ENCODE peak calls at places on chromosomes 3 and 15, in seven cellular contexts. X, L, M, F, I, O and T are unnamed samples.

GRCh38 chr3:183253364-183253960 is 409 bp downstream of the B3GNT5 start:
- DNase-seq in X (peak), L (peak), M (peak), F (peak), I (peak), O (peak), T (peak)

GRCh38 chr3:28328188-28329151 is 20.1 kb upstream of the ZCWPW2 start:
- DNase-seq in X (no peak), L (peak), M (no peak), F (no peak), I (no peak), O (peak), T (peak)

GRCh38 chr3:115834068-115834467 is 210.8 kb downstream of the GAP43 start:
- DNase-seq in X (no peak), L (peak), M (no peak), F (no peak), I (no peak), O (no peak), T (peak)

GRCh38 chr15:31471731-31472430 is 145.2 kb downstream of the KLF13 start:
- DNase-seq in X (no peak), L (peak), M (peak), F (no peak), I (no peak), O (no peak), T (peak)

GRCh38 chr3:8663177-8664061 is 18.8 kb upstream of the SSUH2 start:
- DNase-seq in X (peak), L (peak), M (peak), F (peak), I (no peak), O (peak), T (peak)

GRCh38 chr3:71163216-71163918 is 420.2 kb downstream of the FOXP1 start:
- DNase-seq in X (peak), L (no peak), M (no peak), F (no peak), I (no peak), O (no peak), T (peak)

GRCh38 chr3:41711656-41712055 is 250.2 kb downstream of the ULK4 start:
- DNase-seq in X (no peak), L (no peak), M (no peak), F (no peak), I (no peak), O (no peak), T (peak)

GRCh38 chr3:185708392-185708791 is 116.5 kb downstream of the IGF2BP2 start:
- DNase-seq in X (no peak), L (no peak), M (no peak), F (no peak), I (no peak), O (no peak), T (no peak)

GRCh38 chr15:28942521-28943035 is 56.8 kb downstream of the APBA2 start:
- DNase-seq in X (peak), L (no peak), M (no peak), F (no peak), I (no peak), O (no peak), T (no peak)

GRCh38 chr3:135007622-135008021 is 212.6 kb downstream of the EPHB1 start:
- DNase-seq in X (no peak), L (no peak), M (no peak), F (no peak), I (no peak), O (no peak), T (no peak)

GRCh38 chr3:195115598-195115905 is 155.4 kb downstream of the XXYLT1 start:
- DNase-seq in X (no peak), L (no peak), M (no peak), F (no peak), I (no peak), O (no peak), T (no peak)

GRCh38 chr15:83106994-83107840 is at the start of gene TM6SF1:
- DNase-seq in X (no peak), L (no peak), M (no peak), F (no peak), I (peak), O (no peak), T (no peak)

GRCh38 chr3:197364410-197365071 is 66.1 kb upstream of the DLG1 start:
- DNase-seq in X (peak), L (peak), M (no peak), F (no peak), I (no peak), O (no peak), T (no peak)

GRCh38 chr15:36883705-36884355 is 216.5 kb downstream of the MEIS2 start:
- DNase-seq in X (peak), L (peak), M (peak), F (peak), I (peak), O (peak), T (peak)

GRCh38 chr3:24302382-24302781 is 192.3 kb downstream of the THRB start:
- DNase-seq in X (no peak), L (no peak), M (no peak), F (no peak), I (no peak), O (no peak), T (no peak)

GRCh38 chr3:7506606-7507180 is 645.8 kb downstream of the GRM7 start:
- DNase-seq in X (no peak), L (no peak), M (no peak), F (no peak), I (no peak), O (no peak), T (no peak)

GRCh38 chr3:27596334-27596841 is 112.2 kb upstream of the SLC4A7 start:
- DNase-seq in X (no peak), L (peak), M (no peak), F (no peak), I (no peak), O (peak), T (peak)

GRCh38 chr3:48157950-48158376 is 30.3 kb downstream of the CDC25A start:
- DNase-seq in X (peak), L (peak), M (peak), F (peak), I (peak), O (peak), T (peak)

GRCh38 chr3:45575491-45575923 is 19.0 kb upstream of the LIMD1 start:
- DNase-seq in X (no peak), L (no peak), M (no peak), F (no peak), I (no peak), O (no peak), T (peak)

GRCh38 chr15:35693286-35693685 is 147.3 kb upstream of the DPH6 start:
- DNase-seq in X (no peak), L (no peak), M (no peak), F (no peak), I (no peak), O (no peak), T (peak)

GRCh38 chr3:94225176-94225742 is 162.4 kb downstream of the NSUN3 start:
- DNase-seq in X (no peak), L (peak), M (no peak), F (no peak), I (no peak), O (no peak), T (peak)

GRCh38 chr3:186800285-186800684 is 6.0 kb downstream of the RFC4 start:
- DNase-seq in X (no peak), L (no peak), M (no peak), F (no peak), I (no peak), O (no peak), T (no peak)

GRCh38 chr3:76965122-76965725 is 74.7 kb upstream of the ROBO2 start:
- DNase-seq in X (no peak), L (no peak), M (no peak), F (no peak), I (no peak), O (no peak), T (no peak)

GRCh38 chr3:160665784-160666526 is 11.0 kb upstream of the ARL14 start:
- DNase-seq in X (no peak), L (peak), M (no peak), F (no peak), I (no peak), O (no peak), T (peak)

GRCh38 chr3:10416730-10417300 is 88.6 kb downstream of the ATP2B2 start:
- DNase-seq in X (no peak), L (no peak), M (no peak), F (no peak), I (no peak), O (no peak), T (no peak)

GRCh38 chr15:29480278-29480677 is 210.7 kb upstream of the NSMCE3 start:
- DNase-seq in X (no peak), L (no peak), M (no peak), F (no peak), I (no peak), O (no peak), T (no peak)

DNA sequence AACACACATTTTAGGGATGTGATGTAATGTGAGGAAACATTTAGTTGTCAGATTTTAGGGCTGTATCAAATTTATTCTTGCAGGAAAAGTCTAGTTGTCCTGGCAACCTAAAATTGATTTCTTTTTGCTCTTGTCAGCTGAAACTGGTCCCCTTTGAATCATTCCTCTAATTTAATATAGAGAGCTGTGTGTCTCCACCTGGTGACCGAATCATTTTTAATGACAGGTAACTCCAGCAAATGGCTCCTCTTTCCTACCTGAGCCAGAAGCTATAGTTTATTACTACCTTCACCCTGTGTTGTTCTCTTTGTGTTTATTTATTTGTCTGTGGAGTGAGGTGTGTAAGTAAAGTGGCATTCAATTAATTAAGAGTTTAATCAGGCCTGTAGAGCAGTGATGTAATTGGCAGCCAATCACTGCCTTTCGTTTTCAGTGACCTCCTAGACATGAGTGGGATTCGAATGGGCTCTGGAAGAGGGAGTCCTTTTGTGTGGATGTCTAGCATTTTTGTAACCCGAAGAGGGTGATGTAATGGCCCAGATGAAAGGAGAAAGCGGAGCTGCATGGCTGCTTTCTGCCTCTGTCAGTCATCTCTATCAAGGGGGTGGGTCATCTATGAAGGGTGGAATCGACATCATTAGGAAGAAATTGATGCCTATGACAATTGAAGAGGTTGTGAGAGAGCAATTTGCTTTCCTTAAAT is 125.9 kb downstream of the LPP start:
- DNase-seq in X (no peak), L (peak), M (no peak), F (no peak), I (no peak), O (no peak), T (no peak)
- TF ChIP-seq CTCF in X (no peak), L (peak), M (no peak), F (no peak), I (no peak), O (no peak), T (no peak)

DNA sequence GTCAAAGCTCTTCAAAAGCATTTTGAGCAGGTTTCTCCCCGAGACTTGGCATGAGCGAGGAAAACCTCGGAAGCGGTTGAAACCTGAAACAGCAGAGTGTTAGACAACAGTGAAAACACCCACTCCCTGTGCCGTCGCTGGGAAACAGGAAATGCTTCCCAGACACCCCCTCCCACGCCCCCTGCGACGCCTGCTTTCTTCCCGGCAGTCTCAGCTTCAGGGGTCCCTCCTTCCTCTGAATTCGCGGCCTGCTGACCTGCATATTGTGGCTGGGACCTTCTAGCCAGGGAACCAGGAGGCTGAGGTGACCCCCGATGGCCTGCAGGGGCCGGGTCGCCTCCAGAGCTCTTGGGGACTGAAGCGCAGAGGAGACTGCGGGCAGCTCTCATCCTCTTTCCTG is 250.7 kb upstream of the LYSMD4 start:
- DNase-seq in X (no peak), L (no peak), M (no peak), F (no peak), I (no peak), O (no peak), T (peak)
- H3K4me3 ChIP-seq in X (no peak), L (no peak), M (no peak), F (no peak), I (no peak), O (no peak), T (no peak)

GRCh38 chr3:168624892-168625291 is 529.2 kb upstream of the GOLIM4 start:
- DNase-seq in X (no peak), L (no peak), M (no peak), F (no peak), I (no peak), O (no peak), T (no peak)
- TF ChIP-seq CTCF in X (no peak), L (no peak), M (no peak), F (no peak), I (no peak), O (no peak), T (no peak)

DNA sequence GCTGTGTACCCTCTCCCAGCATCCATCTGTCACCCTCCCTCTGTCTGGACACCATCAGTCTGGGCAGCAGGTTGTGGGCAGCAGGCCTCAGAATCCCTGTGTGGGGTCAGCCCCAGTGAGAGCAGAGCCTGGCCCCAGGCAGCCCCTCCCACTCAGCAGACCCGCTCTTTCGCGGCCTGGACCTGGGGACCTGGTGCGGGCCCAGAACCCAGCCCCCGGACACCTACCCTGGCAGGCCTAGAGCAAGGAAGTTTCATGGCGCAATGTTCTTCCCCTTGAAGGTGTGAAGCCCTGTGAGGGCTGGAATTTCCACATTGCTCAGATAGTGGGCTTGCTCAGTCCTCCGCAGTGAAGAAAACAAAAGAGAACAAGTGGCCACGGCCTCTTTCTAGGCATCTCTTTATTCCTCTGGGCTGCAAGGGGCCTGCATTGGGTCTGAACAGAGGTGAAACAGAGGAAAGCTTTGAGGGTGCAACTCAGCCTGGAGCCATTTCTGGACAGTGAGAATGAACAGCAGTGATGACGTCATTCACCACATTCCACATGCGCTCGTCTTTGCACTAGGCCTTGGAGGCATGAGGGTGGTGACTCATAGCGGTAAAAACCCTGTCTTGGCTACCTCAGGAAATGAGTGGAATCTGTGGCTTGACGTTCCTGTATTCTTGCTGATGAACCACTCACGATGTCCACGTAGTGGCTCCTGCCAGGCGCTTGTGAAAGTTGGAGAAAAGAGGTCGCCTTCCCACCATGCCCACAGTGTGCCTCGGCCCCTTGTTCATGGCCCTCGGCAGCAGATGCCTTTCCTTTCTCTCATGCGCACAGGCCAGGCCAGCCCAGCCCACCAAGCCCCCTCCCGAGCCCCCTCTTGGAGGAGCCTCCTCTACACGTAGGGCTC is 66.1 kb downstream of the SLC30A4 start:
- DNase-seq in X (peak), L (peak), M (peak), F (peak), I (peak), O (peak), T (peak)
- H3K4me3 ChIP-seq in X (no peak), L (no peak), M (no peak), F (no peak), I (no peak), O (no peak), T (no peak)

GRCh38 chr15:91651251-91651650 is 202.3 kb upstream of the SLCO3A1 start:
- DNase-seq in X (no peak), L (no peak), M (no peak), F (no peak), I (no peak), O (no peak), T (no peak)
- TF ChIP-seq CTCF in X (no peak), L (no peak), M (no peak), F (no peak), I (no peak), O (no peak), T (no peak)